ENCODE peak calls at places on chromosomes 11 and 22, in nine cellular contexts. One of them, this sample, is unnamed. For H3K9me3, the result is how much of the 10 kb centered on the place peaks cover.

GRCh38 chr11:13983081-13983751 is 20.7 kb downstream of the SPON1 start:
- DNase-seq in upper lobe of right lung: no peak
- DNase-seq in tibial nerve: no peak
- DNase-seq in small intestine: no peak
- DNase-seq in aorta: peak
- DNase-seq in astrocyte: peak
- DNase-seq in effector memory CD4-positive, alpha-beta T cell: no peak
- DNase-seq in naive thymus-derived CD4-positive, alpha-beta T cell: no peak
- DNase-seq in psoas muscle: peak
- DNase-seq in this sample: no peak

GRCh38 chr22:41600976-41601375 is 11.3 kb upstream of the PMM1 start:
- DNase-seq in upper lobe of right lung: no peak
- DNase-seq in tibial nerve: no peak
- DNase-seq in small intestine: no peak
- DNase-seq in aorta: no peak
- DNase-seq in astrocyte: no peak
- DNase-seq in effector memory CD4-positive, alpha-beta T cell: no peak
- DNase-seq in naive thymus-derived CD4-positive, alpha-beta T cell: no peak
- DNase-seq in psoas muscle: no peak
- DNase-seq in this sample: no peak

GRCh38 chr22:40310081-40310770 is 36.1 kb upstream of the ADSL start:
- DNase-seq in upper lobe of right lung: no peak
- DNase-seq in tibial nerve: no peak
- DNase-seq in small intestine: no peak
- DNase-seq in aorta: no peak
- DNase-seq in astrocyte: peak
- DNase-seq in effector memory CD4-positive, alpha-beta T cell: no peak
- DNase-seq in naive thymus-derived CD4-positive, alpha-beta T cell: no peak
- DNase-seq in psoas muscle: no peak
- DNase-seq in this sample: no peak

GRCh38 chr11:6682936-6683861 is at the start of gene MRPL17:
- DNase-seq in upper lobe of right lung: peak
- DNase-seq in tibial nerve: peak
- DNase-seq in small intestine: peak
- DNase-seq in aorta: peak
- DNase-seq in astrocyte: peak
- DNase-seq in effector memory CD4-positive, alpha-beta T cell: peak
- DNase-seq in naive thymus-derived CD4-positive, alpha-beta T cell: peak
- DNase-seq in psoas muscle: peak
- DNase-seq in this sample: peak

GRCh38 chr11:46183819-46184218 is 62.6 kb upstream of the PHF21A start:
- DNase-seq in upper lobe of right lung: no peak
- DNase-seq in tibial nerve: no peak
- DNase-seq in small intestine: peak
- DNase-seq in aorta: no peak
- DNase-seq in astrocyte: peak
- DNase-seq in effector memory CD4-positive, alpha-beta T cell: no peak
- DNase-seq in naive thymus-derived CD4-positive, alpha-beta T cell: no peak
- DNase-seq in psoas muscle: no peak
- DNase-seq in this sample: no peak

GRCh38 chr22:27666272-27666997 is 135.1 kb downstream of the MN1 start:
- DNase-seq in upper lobe of right lung: no peak
- DNase-seq in tibial nerve: no peak
- DNase-seq in small intestine: no peak
- DNase-seq in aorta: no peak
- DNase-seq in astrocyte: no peak
- DNase-seq in effector memory CD4-positive, alpha-beta T cell: no peak
- DNase-seq in naive thymus-derived CD4-positive, alpha-beta T cell: no peak
- DNase-seq in psoas muscle: no peak
- DNase-seq in this sample: no peak

GRCh38 chr11:3104961-3105790 is 48.0 kb upstream of the CARS1 start:
- DNase-seq in upper lobe of right lung: peak
- DNase-seq in tibial nerve: no peak
- DNase-seq in small intestine: no peak
- DNase-seq in aorta: peak
- DNase-seq in astrocyte: no peak
- DNase-seq in effector memory CD4-positive, alpha-beta T cell: no peak
- DNase-seq in naive thymus-derived CD4-positive, alpha-beta T cell: no peak
- DNase-seq in psoas muscle: no peak
- DNase-seq in this sample: no peak

GRCh38 chr11:106098893-106099553 is 21.6 kb downstream of the AASDHPPT start:
- DNase-seq in upper lobe of right lung: no peak
- DNase-seq in tibial nerve: no peak
- DNase-seq in small intestine: no peak
- DNase-seq in aorta: no peak
- DNase-seq in astrocyte: no peak
- DNase-seq in effector memory CD4-positive, alpha-beta T cell: no peak
- DNase-seq in naive thymus-derived CD4-positive, alpha-beta T cell: no peak
- DNase-seq in psoas muscle: no peak
- DNase-seq in this sample: no peak

GRCh38 chr22:27349456-27349855 is 452.1 kb downstream of the MN1 start:
- DNase-seq in upper lobe of right lung: no peak
- DNase-seq in tibial nerve: no peak
- DNase-seq in small intestine: no peak
- DNase-seq in aorta: no peak
- DNase-seq in astrocyte: peak
- DNase-seq in effector memory CD4-positive, alpha-beta T cell: no peak
- DNase-seq in naive thymus-derived CD4-positive, alpha-beta T cell: no peak
- DNase-seq in psoas muscle: no peak
- DNase-seq in this sample: no peak

GRCh38 chr11:76901144-76901543 is 40.4 kb downstream of the ACER3 start:
- DNase-seq in upper lobe of right lung: no peak
- DNase-seq in tibial nerve: no peak
- DNase-seq in small intestine: no peak
- DNase-seq in aorta: no peak
- DNase-seq in astrocyte: no peak
- DNase-seq in effector memory CD4-positive, alpha-beta T cell: no peak
- DNase-seq in naive thymus-derived CD4-positive, alpha-beta T cell: no peak
- DNase-seq in psoas muscle: no peak
- DNase-seq in this sample: no peak

GRCh38 chr22:39703890-39704658 is 133.5 kb downstream of the CACNA1I start:
- DNase-seq in upper lobe of right lung: no peak
- DNase-seq in tibial nerve: no peak
- DNase-seq in small intestine: no peak
- DNase-seq in aorta: no peak
- DNase-seq in astrocyte: peak
- DNase-seq in effector memory CD4-positive, alpha-beta T cell: no peak
- DNase-seq in naive thymus-derived CD4-positive, alpha-beta T cell: no peak
- DNase-seq in psoas muscle: peak
- DNase-seq in this sample: peak

GRCh38 chr11:96854425-96854824 is 464.6 kb downstream of the JRKL start:
- DNase-seq in upper lobe of right lung: no peak
- DNase-seq in tibial nerve: no peak
- DNase-seq in small intestine: no peak
- DNase-seq in aorta: no peak
- DNase-seq in astrocyte: no peak
- DNase-seq in effector memory CD4-positive, alpha-beta T cell: no peak
- DNase-seq in naive thymus-derived CD4-positive, alpha-beta T cell: no peak
- DNase-seq in psoas muscle: no peak
- DNase-seq in this sample: no peak

GRCh38 chr11:44005076-44005800 is 42.5 kb upstream of the ACCSL start:
- DNase-seq in upper lobe of right lung: no peak
- DNase-seq in tibial nerve: no peak
- DNase-seq in small intestine: no peak
- DNase-seq in aorta: no peak
- DNase-seq in astrocyte: no peak
- DNase-seq in effector memory CD4-positive, alpha-beta T cell: no peak
- DNase-seq in naive thymus-derived CD4-positive, alpha-beta T cell: no peak
- DNase-seq in psoas muscle: no peak
- DNase-seq in this sample: no peak

GRCh38 chr11:67644472-67645418 is 5.2 kb upstream of the TBX10 start:
- DNase-seq in upper lobe of right lung: peak
- DNase-seq in tibial nerve: no peak
- DNase-seq in small intestine: no peak
- DNase-seq in aorta: peak
- DNase-seq in astrocyte: no peak
- DNase-seq in effector memory CD4-positive, alpha-beta T cell: no peak
- DNase-seq in naive thymus-derived CD4-positive, alpha-beta T cell: no peak
- DNase-seq in psoas muscle: no peak
- DNase-seq in this sample: no peak

GRCh38 chr22:31647066-31647465 is 14.9 kb downstream of the PISD start:
- DNase-seq in upper lobe of right lung: no peak
- DNase-seq in tibial nerve: no peak
- DNase-seq in small intestine: no peak
- DNase-seq in aorta: no peak
- DNase-seq in astrocyte: no peak
- DNase-seq in effector memory CD4-positive, alpha-beta T cell: no peak
- DNase-seq in naive thymus-derived CD4-positive, alpha-beta T cell: no peak
- DNase-seq in psoas muscle: no peak
- DNase-seq in this sample: no peak

GRCh38 chr11:69640995-69641581 is at the start of gene CCND1:
- DNase-seq in upper lobe of right lung: peak
- DNase-seq in tibial nerve: no peak
- DNase-seq in small intestine: peak
- DNase-seq in aorta: peak
- DNase-seq in astrocyte: peak
- DNase-seq in effector memory CD4-positive, alpha-beta T cell: no peak
- DNase-seq in naive thymus-derived CD4-positive, alpha-beta T cell: peak
- DNase-seq in psoas muscle: peak
- DNase-seq in this sample: no peak

GRCh38 chr11:116860303-116860702 is 22.9 kb upstream of the APOA1 start:
- DNase-seq in upper lobe of right lung: no peak
- DNase-seq in tibial nerve: no peak
- DNase-seq in small intestine: no peak
- DNase-seq in aorta: no peak
- DNase-seq in astrocyte: no peak
- DNase-seq in effector memory CD4-positive, alpha-beta T cell: no peak
- DNase-seq in naive thymus-derived CD4-positive, alpha-beta T cell: no peak
- DNase-seq in psoas muscle: no peak
- DNase-seq in this sample: no peak

GRCh38 chr22:27748355-27749168 is 53.0 kb downstream of the MN1 start:
- DNase-seq in upper lobe of right lung: peak
- DNase-seq in tibial nerve: no peak
- DNase-seq in small intestine: no peak
- DNase-seq in aorta: peak
- DNase-seq in astrocyte: peak
- DNase-seq in effector memory CD4-positive, alpha-beta T cell: no peak
- DNase-seq in naive thymus-derived CD4-positive, alpha-beta T cell: no peak
- DNase-seq in psoas muscle: no peak
- DNase-seq in this sample: no peak

GRCh38 chr11:68338041-68338800 is 25.8 kb downstream of the LRP5 start:
- DNase-seq in upper lobe of right lung: no peak
- DNase-seq in tibial nerve: no peak
- DNase-seq in small intestine: no peak
- DNase-seq in aorta: peak
- DNase-seq in astrocyte: peak
- DNase-seq in effector memory CD4-positive, alpha-beta T cell: no peak
- DNase-seq in naive thymus-derived CD4-positive, alpha-beta T cell: no peak
- DNase-seq in psoas muscle: peak
- DNase-seq in this sample: peak

GRCh38 chr22:29742319-29742718 is 22.5 kb downstream of the CABP7 start:
- DNase-seq in upper lobe of right lung: no peak
- DNase-seq in tibial nerve: no peak
- DNase-seq in small intestine: no peak
- DNase-seq in aorta: no peak
- DNase-seq in astrocyte: no peak
- DNase-seq in effector memory CD4-positive, alpha-beta T cell: no peak
- DNase-seq in naive thymus-derived CD4-positive, alpha-beta T cell: no peak
- DNase-seq in psoas muscle: no peak
- DNase-seq in this sample: no peak

GRCh38 chr22:47548953-47549740 is 786.7 kb downstream of the TBC1D22A start:
- DNase-seq in upper lobe of right lung: no peak
- DNase-seq in tibial nerve: no peak
- DNase-seq in small intestine: no peak
- DNase-seq in aorta: peak
- DNase-seq in astrocyte: no peak
- DNase-seq in effector memory CD4-positive, alpha-beta T cell: no peak
- DNase-seq in naive thymus-derived CD4-positive, alpha-beta T cell: no peak
- DNase-seq in psoas muscle: no peak
- DNase-seq in this sample: no peak
- H3K9me3 ChIP-seq in upper lobe of right lung: under half
- H3K9me3 ChIP-seq in tibial nerve: under half
- H3K9me3 ChIP-seq in small intestine: under half
- H3K9me3 ChIP-seq in aorta: under half
- H3K9me3 ChIP-seq in astrocyte: under half
- H3K9me3 ChIP-seq in effector memory CD4-positive, alpha-beta T cell: under half
- H3K9me3 ChIP-seq in naive thymus-derived CD4-positive, alpha-beta T cell: under half
- H3K9me3 ChIP-seq in psoas muscle: under half
- H3K9me3 ChIP-seq in this sample: under half

GRCh38 chr22:49080631-49081030 is 747.0 kb downstream of the BRD1 start:
- DNase-seq in upper lobe of right lung: peak
- DNase-seq in tibial nerve: no peak
- DNase-seq in small intestine: no peak
- DNase-seq in aorta: peak
- DNase-seq in astrocyte: no peak
- DNase-seq in effector memory CD4-positive, alpha-beta T cell: no peak
- DNase-seq in naive thymus-derived CD4-positive, alpha-beta T cell: no peak
- DNase-seq in psoas muscle: no peak
- DNase-seq in this sample: no peak
- H3K9me3 ChIP-seq in upper lobe of right lung: under half
- H3K9me3 ChIP-seq in tibial nerve: under half
- H3K9me3 ChIP-seq in small intestine: under half
- H3K9me3 ChIP-seq in aorta: under half
- H3K9me3 ChIP-seq in astrocyte: under half
- H3K9me3 ChIP-seq in effector memory CD4-positive, alpha-beta T cell: under half
- H3K9me3 ChIP-seq in naive thymus-derived CD4-positive, alpha-beta T cell: under half
- H3K9me3 ChIP-seq in psoas muscle: under half
- H3K9me3 ChIP-seq in this sample: under half

GRCh38 chr11:63791495-63792167 is 21.6 kb upstream of the SPINDOC start:
- DNase-seq in upper lobe of right lung: no peak
- DNase-seq in tibial nerve: no peak
- DNase-seq in small intestine: no peak
- DNase-seq in aorta: no peak
- DNase-seq in astrocyte: no peak
- DNase-seq in effector memory CD4-positive, alpha-beta T cell: no peak
- DNase-seq in naive thymus-derived CD4-positive, alpha-beta T cell: no peak
- DNase-seq in psoas muscle: no peak
- DNase-seq in this sample: no peak

GRCh38 chr11:63795066-63795465 is 18.2 kb upstream of the SPINDOC start:
- DNase-seq in upper lobe of right lung: no peak
- DNase-seq in tibial nerve: no peak
- DNase-seq in small intestine: no peak
- DNase-seq in aorta: no peak
- DNase-seq in astrocyte: no peak
- DNase-seq in effector memory CD4-positive, alpha-beta T cell: no peak
- DNase-seq in naive thymus-derived CD4-positive, alpha-beta T cell: no peak
- DNase-seq in psoas muscle: no peak
- DNase-seq in this sample: no peak

DNA sequence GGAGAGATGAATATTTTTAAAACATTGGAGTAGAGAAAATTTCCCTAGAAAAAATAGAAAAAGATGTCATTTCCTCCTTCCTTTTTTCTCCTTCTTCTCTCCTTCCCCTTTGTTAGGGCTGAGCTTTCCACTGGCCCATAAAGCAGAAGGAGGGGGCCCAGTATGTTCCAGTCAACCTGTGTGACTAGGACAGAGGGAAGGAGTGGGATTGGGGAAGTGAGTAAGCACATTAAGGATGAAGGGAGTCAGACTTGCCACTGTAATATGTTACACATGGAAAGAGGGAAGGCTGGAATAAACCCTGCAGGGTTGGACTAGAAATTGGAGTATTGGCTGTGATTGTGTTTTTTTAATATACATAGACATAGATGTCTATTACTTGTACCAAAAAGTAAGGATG is 20.1 kb upstream of the SPINDOC start:
- DNase-seq in upper lobe of right lung: no peak
- DNase-seq in tibial nerve: no peak
- DNase-seq in small intestine: no peak
- DNase-seq in aorta: no peak
- DNase-seq in astrocyte: no peak
- DNase-seq in effector memory CD4-positive, alpha-beta T cell: no peak
- DNase-seq in naive thymus-derived CD4-positive, alpha-beta T cell: no peak
- DNase-seq in psoas muscle: no peak
- DNase-seq in this sample: no peak
- H3K9me3 ChIP-seq in upper lobe of right lung: under half
- H3K9me3 ChIP-seq in tibial nerve: under half
- H3K9me3 ChIP-seq in small intestine: under half
- H3K9me3 ChIP-seq in aorta: under half
- H3K9me3 ChIP-seq in astrocyte: under half
- H3K9me3 ChIP-seq in effector memory CD4-positive, alpha-beta T cell: under half
- H3K9me3 ChIP-seq in naive thymus-derived CD4-positive, alpha-beta T cell: under half
- H3K9me3 ChIP-seq in psoas muscle: under half
- H3K9me3 ChIP-seq in this sample: under half

GRCh38 chr11:1108246-1108900 is 33.7 kb downstream of the MUC2 start:
- DNase-seq in upper lobe of right lung: no peak
- DNase-seq in tibial nerve: no peak
- DNase-seq in small intestine: no peak
- DNase-seq in aorta: peak
- DNase-seq in astrocyte: no peak
- DNase-seq in effector memory CD4-positive, alpha-beta T cell: no peak
- DNase-seq in naive thymus-derived CD4-positive, alpha-beta T cell: no peak
- DNase-seq in psoas muscle: no peak
- DNase-seq in this sample: no peak
- H3K9me3 ChIP-seq in upper lobe of right lung: under half
- H3K9me3 ChIP-seq in tibial nerve: under half
- H3K9me3 ChIP-seq in small intestine: under half
- H3K9me3 ChIP-seq in aorta: under half
- H3K9me3 ChIP-seq in astrocyte: under half
- H3K9me3 ChIP-seq in effector memory CD4-positive, alpha-beta T cell: under half
- H3K9me3 ChIP-seq in naive thymus-derived CD4-positive, alpha-beta T cell: under half
- H3K9me3 ChIP-seq in psoas muscle: under half
- H3K9me3 ChIP-seq in this sample: under half